ENCODE peak calls at places on chromosomes 2 and 18, in seven cellular contexts. M is WTC11, D is HFF-Myc, L is IMR-90, U is GM06990, A is HepG2, F is AG10803. K is an unnamed sample.

GRCh38 chr2:105744909-105745853 is at the start of gene NCK2:
- DNase-seq in A (no peak), F (peak), U (peak), M (peak), L (peak), D (no peak), K (peak)

GRCh38 chr18:7233398-7233797 is 2.5 kb downstream of the LRRC30 start:
- DNase-seq in A (no peak), M (no peak), U (no peak), F (no peak), L (no peak), D (no peak), K (no peak)

GRCh38 chr2:169362346-169363026 is at the start of gene LRP2:
- DNase-seq in F (no peak), L (no peak), D (no peak), M (peak), U (peak), A (peak), K (no peak)

GRCh38 chr2:18117592-18117991 is 239.1 kb downstream of the KCNS3 start:
- DNase-seq in L (peak), D (peak), M (peak), A (peak), U (no peak), F (peak), K (peak)

GRCh38 chr2:206463685-206464084 is 20.4 kb downstream of the ADAM23 start:
- DNase-seq in F (no peak), D (no peak), A (no peak), M (no peak), L (no peak), U (peak), K (no peak)

GRCh38 chr2:118469103-118469502 is 378.3 kb downstream of the EN1 start:
- DNase-seq in D (no peak), U (no peak), F (no peak), A (no peak), M (no peak), L (no peak), K (no peak)

GRCh38 chr2:44759823-44760222 is 181.7 kb upstream of the SIX3 start:
- DNase-seq in D (no peak), A (peak), L (peak), U (no peak), F (no peak), M (no peak), K (no peak)

GRCh38 chr2:8268172-8268783 is 413.6 kb upstream of the ID2 start:
- DNase-seq in U (no peak), A (no peak), F (peak), L (no peak), M (no peak), D (peak), K (no peak)

GRCh38 chr18:61714421-61714820 is 178.4 kb downstream of the RNF152 start:
- DNase-seq in U (no peak), L (no peak), F (no peak), A (no peak), M (no peak), D (no peak), K (no peak)

GRCh38 chr2:129903586-129904425 is 75.7 kb upstream of the RAB6C start:
- DNase-seq in A (no peak), D (no peak), M (peak), F (no peak), L (no peak), U (no peak), K (no peak)

GRCh38 chr2:136051001-136051724 is 65.7 kb upstream of the DARS1 start:
- DNase-seq in L (no peak), F (no peak), A (no peak), M (no peak), U (no peak), D (no peak), K (no peak)

GRCh38 chr2:112189001-112189556 is 50.9 kb downstream of the FBLN7 start:
- DNase-seq in D (no peak), U (no peak), A (no peak), L (no peak), F (no peak), M (no peak), K (no peak)

GRCh38 chr2:149601141-149601796 is 13.7 kb upstream of the MMADHC start:
- DNase-seq in D (no peak), L (peak), A (no peak), M (no peak), U (no peak), F (peak), K (no peak)

GRCh38 chr2:177573120-177573519 is 180.5 kb downstream of the AGPS start:
- DNase-seq in L (peak), F (peak), D (no peak), U (no peak), M (no peak), A (no peak), K (no peak)

GRCh38 chr18:55403555-55403954 is 184.4 kb downstream of the TCF4 start:
- DNase-seq in U (no peak), A (no peak), M (no peak), F (peak), D (no peak), L (no peak), K (no peak)

GRCh38 chr2:58010599-58010998 is 36.0 kb upstream of the VRK2 start:
- DNase-seq in L (no peak), U (no peak), D (no peak), M (no peak), F (no peak), A (peak), K (no peak)

GRCh38 chr2:164044637-164045036 is 308.8 kb upstream of the FIGN start:
- DNase-seq in A (no peak), M (no peak), D (no peak), U (no peak), L (no peak), F (no peak), K (no peak)

GRCh38 chr2:72629062-72629461 is 196.8 kb downstream of the EXOC6B start:
- DNase-seq in L (peak), D (no peak), M (no peak), U (no peak), F (no peak), A (no peak), K (no peak)

GRCh38 chr2:203656522-203657287 is 49.7 kb upstream of the CD28 start:
- DNase-seq in A (peak), F (peak), L (peak), D (no peak), U (no peak), M (no peak), K (no peak)

GRCh38 chr2:9736008-9736407 is 105.2 kb upstream of the YWHAQ start:
- DNase-seq in U (no peak), A (no peak), D (no peak), M (no peak), L (no peak), F (no peak), K (no peak)

GRCh38 chr2:18987592-18988073 is 370.8 kb downstream of the OSR1 start:
- DNase-seq in U (no peak), M (no peak), A (peak), F (peak), L (peak), D (peak), K (no peak)

GRCh38 chr2:224142397-224143312 is 103.6 kb upstream of the SERPINE2 start:
- DNase-seq in F (peak), L (peak), A (no peak), D (no peak), U (no peak), M (no peak), K (no peak)

GRCh38 chr2:218857371-218858137 is 2.1 kb upstream of the WNT6 start:
- DNase-seq in U (no peak), D (no peak), L (no peak), M (no peak), F (no peak), A (no peak), K (no peak)

GRCh38 chr2:55357907-55358306 is 61.7 kb downstream of the CCDC88A start:
- DNase-seq in U (no peak), F (peak), D (no peak), M (no peak), A (no peak), L (peak), K (no peak)

GRCh38 chr2:43513216-43513615 is 82.6 kb downstream of the THADA start:
- DNase-seq in F (peak), M (no peak), D (no peak), U (no peak), L (peak), A (no peak), K (no peak)

GRCh38 chr2:154125900-154126299 is 254.2 kb downstream of the GALNT13 start:
- DNase-seq in D (no peak), M (no peak), F (peak), A (no peak), L (no peak), U (no peak), K (no peak)

GRCh38 chr2:232315049-232315922 is 63.3 kb upstream of the ALPP start:
- DNase-seq in D (peak), L (peak), F (peak), U (peak), A (no peak), M (no peak), K (no peak)
- TF ChIP-seq CTCF in D (no peak), L (no peak), F (peak), U (peak), A (no peak), M (no peak), K (no peak)

GRCh38 chr18:65751145-65752085 is 603 bp downstream of the CDH7 start:
- DNase-seq in M (peak), U (no peak), D (no peak), A (no peak), L (no peak), F (no peak), K (no peak)
- TF ChIP-seq CTCF in M (no peak), U (no peak), D (no peak), A (no peak), L (no peak), F (no peak), K (no peak)

DNA sequence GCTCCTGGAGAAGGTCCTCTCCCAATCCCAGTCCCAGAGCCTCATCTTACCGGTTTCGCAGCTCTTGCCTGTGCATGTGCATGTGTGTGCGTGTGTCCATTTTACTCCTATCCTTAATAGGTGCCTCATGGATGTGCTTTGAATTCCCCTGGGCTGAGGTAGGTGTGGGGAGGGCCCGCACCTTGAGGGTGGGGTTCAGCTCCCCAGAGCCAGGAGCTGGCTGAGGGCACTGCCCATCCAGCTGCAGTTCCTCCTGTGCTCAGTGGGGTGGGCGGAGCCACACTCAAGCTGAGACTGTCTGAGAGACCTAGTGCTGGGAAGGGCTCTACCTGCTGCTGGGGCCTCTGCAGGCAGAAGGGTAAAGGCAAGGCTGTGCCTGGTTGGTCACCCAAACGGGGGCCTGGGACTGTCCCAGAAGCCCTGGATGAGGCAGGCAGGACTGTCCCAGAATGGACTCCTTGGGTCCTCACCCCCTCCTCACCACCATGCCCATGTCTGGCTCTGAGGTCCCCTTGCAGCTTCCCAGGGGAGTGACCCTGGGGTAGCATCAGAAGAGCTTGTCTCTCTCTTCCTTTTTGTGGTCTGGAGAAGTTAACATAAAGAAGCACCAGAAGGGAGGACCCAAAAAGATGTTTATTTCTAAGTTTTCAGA is 8.9 kb downstream of the GDF7 start:
- DNase-seq in F (no peak), L (no peak), U (peak), A (peak), D (no peak), M (peak), K (no peak)
- TF ChIP-seq CTCF in F (no peak), L (no peak), U (no peak), A (no peak), D (no peak), M (no peak), K (no peak)

DNA sequence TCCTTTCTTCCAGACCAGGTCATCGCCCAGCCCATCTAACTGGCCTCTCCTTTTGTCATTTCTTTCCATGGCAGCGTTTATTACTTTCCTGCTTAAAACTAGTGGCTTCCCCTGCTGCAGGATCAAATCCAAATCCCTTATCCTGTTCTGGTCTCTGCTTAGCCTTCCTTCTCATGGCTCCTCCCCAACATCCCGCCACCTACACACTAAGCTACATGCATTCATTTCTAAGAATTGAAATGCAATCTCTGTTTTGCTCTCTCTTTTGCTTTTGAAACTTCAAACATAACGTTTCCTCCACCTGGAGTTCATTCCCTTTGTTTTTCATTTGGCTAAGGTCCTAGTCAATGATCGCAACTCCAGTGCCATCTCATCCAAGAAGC is 18.0 kb upstream of the DPP4 start:
- DNase-seq in U (no peak), L (no peak), D (no peak), A (no peak), F (no peak), M (no peak), K (no peak)
- TF ChIP-seq CTCF in U (no peak), L (no peak), D (no peak), A (no peak), F (no peak), M (no peak), K (no peak)

DNA sequence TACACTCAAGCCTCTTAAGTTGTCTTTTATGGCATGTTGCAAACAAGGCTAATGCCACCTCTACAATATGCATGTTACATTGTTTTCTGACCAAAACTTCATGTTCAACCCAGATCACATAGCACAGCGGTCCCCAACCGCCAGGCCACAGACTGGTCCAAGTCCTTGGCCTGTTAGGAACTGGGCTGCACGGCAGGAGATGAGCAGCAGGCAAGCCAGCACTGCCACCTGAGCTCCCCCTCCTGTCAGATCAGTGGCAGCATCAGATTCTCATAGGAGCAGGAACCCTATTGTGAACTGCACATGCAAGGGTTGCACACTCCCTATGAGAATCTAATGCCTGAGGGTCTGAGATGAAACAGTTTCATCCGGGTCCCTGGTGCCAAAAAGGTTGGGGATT is 324.8 kb upstream of the CHAC2 start:
- DNase-seq in F (no peak), A (no peak), M (peak), D (no peak), L (no peak), U (no peak), K (no peak)
- TF ChIP-seq CTCF in F (no peak), A (peak), M (no peak), D (no peak), L (no peak), U (peak), K (no peak)

DNA sequence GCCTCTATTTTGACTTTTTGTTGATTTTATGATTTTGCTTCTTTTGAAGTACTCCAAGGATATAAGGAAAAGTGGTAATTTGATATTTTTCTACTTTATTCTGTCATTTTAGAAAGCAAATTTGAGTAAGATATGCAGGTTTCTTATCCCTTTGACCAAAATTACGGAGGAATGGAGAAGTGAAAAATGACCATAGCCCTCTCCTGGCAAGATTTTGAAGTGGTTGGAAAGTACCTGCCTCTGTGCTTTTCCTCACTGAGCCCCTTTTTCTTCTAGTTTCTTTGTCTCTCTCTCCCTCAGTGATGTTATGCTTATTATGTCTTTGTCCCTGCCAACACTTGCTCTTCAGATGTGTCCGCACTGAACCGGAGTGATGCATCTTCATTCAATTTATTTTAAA is 898.1 kb downstream of the EPHA4 start:
- DNase-seq in U (peak), F (no peak), L (no peak), A (no peak), M (no peak), D (no peak), K (no peak)
- TF ChIP-seq CTCF in U (no peak), F (peak), L (no peak), A (no peak), M (no peak), D (no peak), K (no peak)

GRCh38 chr2:240982821-240983281 is 15.6 kb upstream of the SNED1 start:
- DNase-seq in L (no peak), U (no peak), M (peak), D (no peak), A (no peak), F (no peak), K (no peak)

GRCh38 chr2:240981273-240981672 is 17.1 kb upstream of the SNED1 start:
- DNase-seq in L (peak), D (no peak), U (no peak), A (no peak), F (peak), M (no peak), K (no peak)

GRCh38 chr2:240983996-240984498 is 14.4 kb upstream of the SNED1 start:
- DNase-seq in D (no peak), F (no peak), A (no peak), U (no peak), L (no peak), M (peak), K (no peak)

GRCh38 chr2:240981871-240982800 is 16.3 kb upstream of the SNED1 start:
- DNase-seq in M (peak), U (no peak), D (no peak), A (no peak), F (no peak), L (no peak), K (no peak)

DNA sequence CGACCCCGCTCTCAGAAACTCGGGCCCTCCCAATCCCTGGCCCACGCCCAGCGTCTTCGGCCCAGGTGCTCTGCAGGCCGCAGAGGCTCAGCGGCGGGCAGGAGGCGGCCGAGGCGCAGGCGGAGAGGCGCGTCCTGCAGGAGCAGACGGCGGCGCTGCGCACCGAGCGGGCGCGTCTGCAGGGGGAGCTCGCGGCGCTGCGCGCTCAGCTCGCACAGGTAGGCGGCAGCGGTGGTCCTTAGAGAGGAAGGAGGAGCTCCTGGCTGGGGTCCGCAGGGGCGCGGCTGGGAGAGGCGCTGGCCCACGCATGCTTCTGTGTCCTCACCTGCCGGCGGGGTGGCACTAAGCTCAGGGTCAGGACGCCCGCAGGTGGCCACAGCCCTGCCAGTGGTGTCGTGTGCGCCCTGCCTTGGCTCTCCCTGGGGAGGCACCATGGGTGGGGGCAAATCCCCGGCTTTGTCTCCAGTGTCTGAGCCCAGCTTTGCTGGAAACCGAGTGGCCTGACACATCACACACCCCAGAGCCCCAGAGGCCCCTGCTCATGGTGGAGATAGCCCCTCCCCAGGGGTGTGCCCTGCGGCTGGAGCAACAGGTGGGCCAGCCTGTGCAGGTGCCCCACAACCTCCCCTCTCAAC is 14.9 kb upstream of the SNED1 start:
- DNase-seq in M (peak), L (peak), U (peak), F (no peak), D (no peak), A (no peak), K (peak)
- TF ChIP-seq CTCF in M (peak), L (peak), U (peak), F (peak), D (no peak), A (no peak), K (peak)

DNA sequence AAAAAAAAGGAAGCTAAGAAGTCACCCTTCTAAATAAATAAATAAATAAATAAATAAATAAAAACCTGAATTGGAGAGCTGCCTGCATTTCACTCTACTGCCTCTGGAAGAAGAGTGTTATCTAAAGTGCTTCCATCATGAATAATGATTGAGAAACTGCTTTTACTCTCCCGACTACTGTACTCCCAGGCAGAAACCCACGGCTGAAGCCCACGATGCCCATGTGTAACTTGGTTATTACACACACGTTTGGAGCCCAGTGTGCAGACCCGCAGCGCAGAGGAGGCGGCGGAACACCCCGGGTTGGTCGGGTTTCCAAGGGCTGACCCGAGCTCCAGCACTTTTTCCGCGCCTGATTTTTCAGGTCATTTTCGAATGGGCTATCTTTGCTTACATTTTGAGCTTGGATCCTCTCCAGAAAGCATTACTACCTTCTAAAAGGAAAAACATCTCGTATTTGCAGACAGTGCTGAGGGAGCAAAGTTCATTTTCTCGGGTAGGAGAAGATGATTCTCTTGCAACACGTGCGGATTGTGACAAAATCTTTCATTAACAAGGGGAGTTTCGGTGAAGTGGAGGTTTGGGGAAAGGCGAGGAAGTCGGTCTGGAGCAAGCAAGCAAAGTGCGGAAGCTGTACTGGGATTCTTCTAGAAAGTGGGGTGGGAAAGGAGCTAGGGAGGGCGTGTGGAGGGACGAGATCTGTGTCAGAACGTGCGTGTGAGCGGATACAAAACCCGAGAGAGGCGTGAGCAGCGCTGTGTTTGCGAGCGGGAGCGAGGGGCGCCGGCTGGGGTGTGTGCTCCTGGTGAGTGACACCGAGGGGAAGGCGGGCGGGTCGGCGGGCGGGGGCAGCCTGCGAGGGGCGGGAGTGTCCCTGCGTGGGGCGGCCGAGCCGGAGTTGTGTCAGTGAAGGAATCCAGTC is at the start of gene SPATS2L:
- DNase-seq in A (peak), M (peak), F (peak), U (peak), L (peak), D (peak), K (peak)
- TF ChIP-seq CTCF in A (no peak), M (no peak), F (peak), U (no peak), L (no peak), D (no peak), K (no peak)